ENCODE peak calls at places on chromosomes 4 and X, in six cellular contexts. M is activated naive CD8-positive, alpha-beta T cell treated with anti-CD3 and anti-CD28 coated beads, Interleukin-2, amount 50 U/mL, for 24 hours; Y is B cell; D is A549; U is foreskin keratinocyte; R is stimulated activated CD4-positive, alpha-beta T cell treated with anti-CD3 and anti-CD28 coated beads, Interleukin-2, amount 100 ng/mL, for 24 hours. S is an unnamed sample.

GRCh38 chr4:2949782-2950125 is 13.5 kb downstream of the NOP14 start:
- DNase-seq in U (no peak), D (no peak), Y (no peak), R (no peak), M (no peak), S (no peak)

GRCh38 chr4:186104114-186104894 is at the start of gene FAM149A:
- DNase-seq in D (no peak), Y (peak), U (no peak), M (peak), R (peak), S (peak)

GRCh38 chrX:108186811-108187210 is 95.2 kb downstream of the ATG4A start:
- DNase-seq in Y (no peak), U (peak), M (no peak), D (peak), R (no peak), S (peak)

GRCh38 chr4:182346675-182347375 is 103.6 kb downstream of the TENM3 start:
- DNase-seq in D (no peak), Y (no peak), R (no peak), M (no peak), U (no peak), S (no peak)

GRCh38 chrX:15242899-15243555 is 26.9 kb downstream of the ASB9 start:
- DNase-seq in U (no peak), M (peak), Y (peak), R (peak), D (peak), S (peak)

GRCh38 chr4:3201718-3202702 is 46.9 kb upstream of the MSANTD1 start:
- DNase-seq in D (no peak), R (peak), M (peak), U (no peak), Y (peak), S (no peak)

GRCh38 chr4:76874176-76874575 is 23.8 kb downstream of the SOWAHB start:
- DNase-seq in Y (no peak), R (no peak), D (no peak), M (no peak), U (no peak), S (no peak)

GRCh38 chrX:97367149-97367548 is 483.4 kb downstream of the RPA4 start:
- DNase-seq in Y (no peak), R (no peak), U (no peak), M (no peak), D (no peak), S (no peak)

GRCh38 chrX:16788477-16788876 is 2.2 kb downstream of the TXLNG start:
- DNase-seq in U (no peak), R (no peak), M (no peak), D (no peak), Y (no peak), S (no peak)

S was measured in mammary epithelial cell.